ENCODE peak calls at places on chromosome 15, in seven cellular contexts. E, B, R, C, X, T and Y are unnamed samples.

GRCh38 chr15:97501291-97501690 is 459.2 kb upstream of the ARRDC4 start:
- DNase-seq in E (no peak), B (no peak), X (no peak), C (no peak), R (no peak), T (no peak), Y (no peak)

GRCh38 chr15:83869329-83869728 is 215.4 kb downstream of the ADAMTSL3 start:
- DNase-seq in B (no peak), T (no peak), X (no peak), R (no peak), E (no peak), C (no peak), Y (no peak)

GRCh38 chr15:73691398-73691797 is 7.2 kb downstream of the CD276 start:
- DNase-seq in X (peak; percentile 84), B (peak; percentile 89), C (no peak), T (peak; percentile 77), E (peak; percentile 90), R (no peak), Y (no peak)

GRCh38 chr15:85024509-85025336 is 43.1 kb downstream of the PDE8A start:
- DNase-seq in C (no peak), B (peak; percentile 41), E (no peak), T (peak; percentile 62), R (no peak), X (peak; percentile 49), Y (no peak)

GRCh38 chr15:96058103-96058851 is 272.2 kb upstream of the NR2F2 start:
- DNase-seq in X (no peak), T (no peak), E (no peak), R (no peak), B (no peak), C (no peak), Y (no peak)

GRCh38 chr15:28944696-28945300 is 59.0 kb downstream of the APBA2 start:
- DNase-seq in E (peak; percentile 17), B (no peak), T (no peak), X (no peak), C (no peak), R (no peak), Y (no peak)

GRCh38 chr15:49645937-49646336 is 25.1 kb downstream of the DTWD1 start:
- DNase-seq in B (peak; percentile 83), C (no peak), T (peak; percentile 81), R (peak; percentile 21), E (no peak), X (peak; percentile 51), Y (no peak)

GRCh38 chr15:44811347-44811746 is 75.0 kb downstream of the TRIM69 start:
- DNase-seq in B (peak; percentile 5), X (no peak), C (no peak), E (no peak), T (no peak), R (no peak), Y (no peak)

GRCh38 chr15:53310709-53311108 is 448.8 kb downstream of the WDR72 start:
- DNase-seq in R (no peak), X (no peak), T (no peak), B (no peak), C (no peak), E (no peak), Y (no peak)

GRCh38 chr15:82936966-82937647 is 15.4 kb downstream of the HOMER2 start:
- DNase-seq in X (no peak), R (no peak), B (peak; percentile 24), E (no peak), T (peak; percentile 6), C (no peak), Y (no peak)

GRCh38 chr15:46526726-46527110 is 891.9 kb downstream of the SQOR start:
- DNase-seq in E (no peak), R (no peak), X (no peak), B (no peak), C (no peak), T (no peak), Y (no peak)

DNA sequence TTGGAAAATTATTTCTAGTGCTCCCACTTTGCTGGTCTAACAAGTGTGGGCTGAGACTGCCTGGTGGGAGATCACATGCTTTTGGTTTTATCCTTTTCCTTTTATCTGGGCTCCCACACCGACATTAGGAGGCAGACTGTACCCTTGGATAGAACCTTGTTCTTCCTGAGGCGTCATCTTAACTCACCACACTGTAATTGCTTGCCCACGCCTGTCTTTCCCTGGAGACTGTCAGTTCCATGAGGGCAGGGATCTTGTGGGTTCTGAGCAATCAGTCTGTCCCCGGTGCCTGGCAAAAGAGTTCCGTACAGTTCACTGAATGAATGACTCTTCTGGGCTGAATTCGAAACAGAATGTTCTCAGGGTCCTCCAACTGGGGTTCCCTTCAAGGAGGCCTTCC is 124.6 kb upstream of the ABHD17C start:
- DNase-seq in T (no peak), X (no peak), E (peak; percentile 22), R (no peak), C (no peak), B (no peak), Y (no peak)
- TF ChIP-seq CTCF in T (no peak), X (no peak), E (no peak), R (no peak), C (no peak), B (no peak), Y (no peak)

GRCh38 chr15:41476416-41477048 is 17.1 kb upstream of the ITPKA start:
- DNase-seq in C (no peak), B (peak; percentile 30), E (no peak), R (no peak), T (peak; percentile 15), X (peak; percentile 42), Y (no peak)

GRCh38 chr15:41473418-41473817 is 20.3 kb upstream of the ITPKA start:
- DNase-seq in C (no peak), E (no peak), X (no peak), R (no peak), B (no peak), T (no peak), Y (no peak)

GRCh38 chr15:41474941-41475340 is 18.7 kb upstream of the ITPKA start:
- DNase-seq in R (no peak), C (no peak), B (no peak), T (no peak), X (no peak), E (no peak), Y (no peak)

DNA sequence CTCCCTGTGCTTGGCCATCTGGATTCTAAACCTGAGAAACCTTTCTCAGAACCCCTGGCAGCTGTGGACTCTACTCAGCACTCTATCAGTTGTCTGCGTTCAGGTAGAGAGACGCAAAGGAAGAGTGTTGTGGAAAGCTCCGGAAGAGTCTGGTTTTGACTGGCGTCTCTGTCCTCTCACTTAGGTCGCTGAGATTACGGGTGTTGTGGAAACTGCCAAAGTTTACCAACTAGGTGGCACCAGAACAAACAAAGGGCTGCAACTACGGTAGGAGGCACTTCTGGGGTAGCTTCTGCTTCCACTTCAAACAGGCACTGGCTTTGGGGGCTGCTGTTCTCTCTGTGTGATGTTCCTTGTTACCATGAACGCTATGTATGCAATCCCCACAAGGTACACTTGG is 19.2 kb upstream of the ITPKA start:
- DNase-seq in B (no peak), R (no peak), C (no peak), X (no peak), T (no peak), E (no peak), Y (no peak)
- TF ChIP-seq CTCF in B (no peak), R (no peak), C (no peak), X (no peak), T (no peak), E (no peak), Y (no peak)

GRCh38 chr15:43330780-43331086 is 360 bp upstream of the LCMT2 start:
- DNase-seq in R (no peak), T (no peak), C (no peak), X (no peak), E (no peak), B (no peak), Y (no peak)

GRCh38 chr15:43329222-43329959 is 982 bp downstream of the LCMT2 start:
- DNase-seq in X (no peak), E (peak; percentile 70), C (no peak), T (peak; percentile 37), B (peak; percentile 66), R (no peak), Y (no peak)

GRCh38 chr15:43325039-43325438 is 5.3 kb downstream of the LCMT2 start:
- DNase-seq in B (no peak), X (no peak), R (no peak), E (no peak), T (no peak), C (no peak), Y (no peak)

DNA sequence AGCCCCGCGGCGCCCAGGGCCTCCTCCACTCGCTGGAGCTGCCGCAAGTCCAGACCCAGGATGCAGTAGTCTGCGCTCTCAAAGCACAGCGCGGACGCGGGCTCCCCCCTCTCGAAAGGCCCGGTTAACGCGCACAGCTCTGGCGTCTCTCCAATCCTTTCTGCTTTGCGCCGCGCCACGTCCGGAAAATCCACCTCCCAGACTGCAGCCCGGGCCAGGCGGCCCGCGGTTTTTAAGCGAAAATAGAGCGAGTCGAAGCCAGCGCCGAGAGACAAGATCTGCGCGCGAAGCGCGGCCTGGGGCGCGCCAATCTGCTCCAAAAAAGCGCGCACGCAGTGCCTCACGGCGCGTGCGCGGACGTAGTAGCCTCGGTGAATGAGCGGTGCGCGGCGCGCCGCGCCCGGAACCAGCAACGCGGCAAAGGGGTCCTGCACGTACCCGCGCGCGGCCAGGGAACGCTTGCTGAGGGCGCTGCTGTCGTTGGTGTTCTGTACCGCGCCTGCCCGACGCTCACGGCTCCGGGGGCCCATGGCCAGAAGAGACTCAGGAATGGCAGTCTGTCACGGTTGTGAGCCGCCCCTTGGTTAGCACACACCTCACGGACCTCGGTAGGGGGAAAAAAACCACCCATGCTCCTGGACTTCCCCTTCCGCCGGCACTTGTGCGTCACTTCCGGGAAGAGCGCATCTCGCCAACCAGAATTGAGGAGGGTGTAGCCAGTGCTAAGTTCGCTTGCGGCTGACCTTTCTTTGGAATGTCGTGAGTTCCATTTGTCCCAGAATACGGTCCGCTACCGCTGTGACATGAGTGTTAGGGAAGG is at the start of gene LCMT2:
- DNase-seq in B (peak; percentile 97), C (peak; percentile 89), X (peak; percentile 96), R (peak; percentile 87), T (peak; percentile 94), E (peak; percentile 96), Y (peak; percentile 92)
- TF ChIP-seq CTCF in B (no peak), C (no peak), X (no peak), R (no peak), T (no peak), E (no peak), Y (peak; percentile 21)

GRCh38 chr15:95021816-95022215 is 790.5 kb downstream of the MCTP2 start:
- DNase-seq in R (no peak), X (no peak), C (no peak), E (no peak), B (no peak), T (no peak), Y (no peak)

GRCh38 chr15:95018888-95019545 is 787.7 kb downstream of the MCTP2 start:
- DNase-seq in C (no peak), T (peak; percentile 83), X (peak; percentile 60), B (peak; percentile 48), E (peak; percentile 47), R (no peak), Y (no peak)

GRCh38 chr15:95025924-95026728 is 794.8 kb downstream of the MCTP2 start:
- DNase-seq in B (peak; percentile 80), E (peak; percentile 89), T (peak; percentile 61), C (no peak), X (peak; percentile 74), R (peak; percentile 46), Y (no peak)

GRCh38 chr15:95019907-95020306 is 788.5 kb downstream of the MCTP2 start:
- DNase-seq in T (no peak), X (no peak), C (no peak), R (no peak), B (no peak), E (no peak), Y (no peak)

DNA sequence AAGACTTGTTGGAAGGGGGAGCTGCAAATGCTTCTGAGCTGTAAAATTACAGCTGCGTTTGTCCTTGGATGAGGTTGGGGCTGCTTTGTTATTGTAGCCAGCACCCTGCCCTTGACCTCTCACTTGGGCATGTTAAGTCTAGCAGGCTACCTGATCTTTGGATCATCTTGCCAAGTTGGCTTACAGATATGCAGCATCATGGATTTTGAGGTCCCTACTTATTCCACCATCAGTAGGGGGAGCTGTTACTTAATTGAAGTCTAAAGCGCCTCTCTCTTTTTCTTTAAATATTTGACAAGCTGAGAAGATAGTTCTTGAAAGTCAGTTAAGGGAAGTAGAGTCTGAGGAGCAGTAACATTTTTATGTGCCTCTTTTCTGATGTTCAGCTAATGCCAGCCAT is 793.0 kb downstream of the MCTP2 start:
- DNase-seq in E (peak; percentile 47), C (no peak), X (peak; percentile 59), T (peak; percentile 59), B (peak; percentile 61), R (no peak), Y (no peak)
- TF ChIP-seq CTCF in E (peak; percentile 75), C (no peak), X (peak; percentile 59), T (peak; percentile 55), B (peak; percentile 57), R (peak; percentile 44), Y (peak; percentile 81)